ENCODE peak calls at places on chromosomes 13 and 19, in seven cellular contexts. W is K562, H is omental fat pad, C is esophagus squamous epithelium, X is kidney epithelial cell, R is adrenal gland, D is neural crest cell. I is an unnamed sample.

GRCh38 chr19:17138937-17139598 is 63.5 kb downstream of the MYO9B start:
- DNase-seq in D (no peak), X (no peak), W (no peak), R (peak), H (no peak), C (no peak), I (peak)

GRCh38 chr13:75715598-75716523 is 79.7 kb downstream of the LMO7 start:
- DNase-seq in R (no peak), W (no peak), H (no peak), X (no peak), D (no peak), C (no peak), I (no peak)

GRCh38 chr13:59111711-59112110 is 1052.0 kb downstream of the DIAPH3 start:
- DNase-seq in C (no peak), W (no peak), H (no peak), X (peak), D (no peak), R (no peak), I (no peak)

GRCh38 chr19:19849056-19849455 is 16.6 kb upstream of the ZNF253 start:
- DNase-seq in D (no peak), C (no peak), H (no peak), W (no peak), X (no peak), R (no peak), I (no peak)

GRCh38 chr13:41565221-41565620 is 107.9 kb downstream of the RGCC start:
- DNase-seq in X (peak), W (no peak), R (no peak), H (no peak), D (no peak), C (no peak), I (no peak)

GRCh38 chr19:58304255-58304654 is 922 bp upstream of the ERVK3-1 start:
- DNase-seq in W (peak), C (no peak), R (no peak), D (no peak), H (no peak), X (no peak), I (no peak)

GRCh38 chr13:94674609-94675348 is 37.6 kb downstream of the SOX21 start:
- DNase-seq in C (no peak), D (peak), H (peak), X (peak), R (peak), W (peak), I (no peak)

GRCh38 chr13:43016226-43016625 is 7.2 kb upstream of the DNAJC15 start:
- DNase-seq in C (no peak), D (no peak), H (no peak), R (no peak), W (no peak), X (no peak), I (no peak)

GRCh38 chr19:44260343-44260681 is 626 bp downstream of the ZNF233 start:
- DNase-seq in X (no peak), W (no peak), R (no peak), H (no peak), D (no peak), C (no peak), I (no peak)

GRCh38 chr19:57903298-57904174 is 12.9 kb downstream of the ZNF417 start:
- DNase-seq in W (no peak), C (no peak), D (no peak), H (no peak), R (no peak), X (no peak), I (no peak)

GRCh38 chr13:42617262-42617661 is 43.3 kb downstream of the TNFSF11 start:
- DNase-seq in R (no peak), C (no peak), X (no peak), W (no peak), H (no peak), D (no peak), I (no peak)

GRCh38 chr13:62243146-62243545 is 827.5 kb upstream of the PCDH20 start:
- DNase-seq in X (no peak), C (no peak), D (no peak), H (no peak), W (no peak), R (no peak), I (no peak)

GRCh38 chr19:51365211-51366049 is 758 bp downstream of the ETFB start:
- DNase-seq in C (no peak), H (no peak), X (no peak), R (peak), D (no peak), W (peak), I (no peak)

GRCh38 chr13:37621811-37622361 is 23.3 kb upstream of the POSTN start:
- DNase-seq in C (no peak), H (peak), X (no peak), W (no peak), D (no peak), R (peak), I (no peak)

GRCh38 chr13:111216166-111216960 is 101.3 kb downstream of the ARHGEF7 start:
- DNase-seq in W (peak), C (no peak), H (no peak), D (no peak), R (peak), X (no peak), I (no peak)

GRCh38 chr19:50003810-50004419 is 21.3 kb downstream of the VRK3 start:
- DNase-seq in H (no peak), W (peak), R (peak), X (peak), C (no peak), D (no peak), I (peak)

GRCh38 chr19:11496391-11497163 is 9.1 kb downstream of the ZNF653 start:
- DNase-seq in D (peak), C (no peak), R (peak), X (no peak), W (peak), H (peak), I (peak)

GRCh38 chr13:94708031-94708571 is 4.2 kb downstream of the SOX21 start:
- DNase-seq in D (peak), C (no peak), R (no peak), X (no peak), H (no peak), W (no peak), I (no peak)

GRCh38 chr13:44013666-44014291 is 134.1 kb downstream of the LACC1 start:
- DNase-seq in R (no peak), X (peak), C (no peak), D (no peak), W (no peak), H (no peak), I (no peak)

GRCh38 chr13:38530492-38530891 is 156.4 kb upstream of the FREM2 start:
- DNase-seq in R (no peak), D (no peak), H (no peak), X (no peak), W (no peak), C (no peak), I (no peak)

GRCh38 chr19:4029247-4029614 is 21.7 kb downstream of the PIAS4 start:
- DNase-seq in H (no peak), R (no peak), X (no peak), D (no peak), C (no peak), W (no peak), I (no peak)
- TF ChIP-seq CTCF in H (no peak), R (no peak), X (no peak), D (no peak), C (no peak), W (no peak), I (no peak)

GRCh38 chr13:73417012-73417615 is 358.3 kb downstream of the KLF5 start:
- DNase-seq in D (no peak), H (no peak), W (no peak), X (no peak), R (no peak), C (no peak), I (no peak)
- TF ChIP-seq CTCF in D (peak), H (no peak), W (peak), X (peak), R (no peak), C (no peak), I (no peak)

GRCh38 chr19:41431426-41432386 is 4.5 kb upstream of the B3GNT8 start:
- DNase-seq in H (no peak), R (peak), D (no peak), W (no peak), X (no peak), C (no peak), I (no peak)
- TF ChIP-seq CTCF in H (no peak), R (peak), D (no peak), W (peak), X (peak), C (peak), I (no peak)

GRCh38 chr19:8358948-8359347 is 5.0 kb upstream of the ANGPTL4 start:
- DNase-seq in C (no peak), H (no peak), D (no peak), W (no peak), X (no peak), R (no peak), I (no peak)

GRCh38 chr19:8352134-8352827 is 9.2 kb upstream of the KANK3 start:
- DNase-seq in R (peak), W (no peak), C (no peak), X (no peak), H (no peak), D (no peak), I (no peak)

GRCh38 chr19:8360196-8360595 is 3.8 kb upstream of the ANGPTL4 start:
- DNase-seq in W (no peak), D (no peak), C (no peak), R (no peak), X (no peak), H (no peak), I (no peak)

GRCh38 chr19:8357007-8357521 is 6.9 kb upstream of the ANGPTL4 start:
- DNase-seq in C (no peak), W (no peak), H (no peak), R (no peak), D (no peak), X (no peak), I (no peak)

DNA sequence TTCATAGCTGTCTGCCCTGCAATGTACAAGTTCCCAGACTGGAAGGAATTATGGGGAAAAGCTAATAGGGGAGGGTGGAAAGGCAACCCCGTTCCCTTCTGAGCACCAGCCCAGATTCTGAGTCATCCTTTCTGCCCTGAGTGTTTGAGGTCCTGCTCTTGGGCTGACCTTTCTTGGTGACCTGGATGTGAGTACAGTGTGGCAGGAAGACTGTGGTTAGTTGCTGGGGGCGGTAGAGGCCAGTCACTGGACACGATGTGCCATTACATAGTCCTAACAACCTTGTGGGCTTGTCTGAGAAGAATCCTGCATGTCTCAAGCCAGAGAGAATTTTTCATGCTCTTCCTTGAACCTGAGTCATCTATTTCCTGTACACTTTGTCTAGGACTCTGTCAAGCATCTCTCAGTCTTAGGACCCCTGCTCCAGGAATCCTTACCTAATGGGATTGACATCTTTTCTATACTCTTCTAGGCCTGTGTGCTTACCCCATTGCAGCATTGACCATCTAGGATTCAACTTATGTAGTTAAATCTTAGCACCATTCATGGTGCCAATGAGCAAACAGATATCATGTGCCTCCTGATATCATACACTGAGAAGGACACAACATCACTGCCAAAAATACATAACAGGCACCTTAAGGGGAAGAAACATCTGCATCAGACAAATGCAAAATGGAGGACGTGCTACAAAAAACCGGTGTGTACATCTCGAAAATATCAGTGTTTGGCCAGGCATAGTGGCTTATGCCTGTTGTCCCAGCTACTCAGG is 8.1 kb upstream of the ANGPTL4 start:
- DNase-seq in C (no peak), W (peak), X (peak), H (peak), D (no peak), R (peak), I (peak)
- TF ChIP-seq CTCF in C (no peak), W (peak), X (peak), H (no peak), D (no peak), R (no peak), I (no peak)

DNA sequence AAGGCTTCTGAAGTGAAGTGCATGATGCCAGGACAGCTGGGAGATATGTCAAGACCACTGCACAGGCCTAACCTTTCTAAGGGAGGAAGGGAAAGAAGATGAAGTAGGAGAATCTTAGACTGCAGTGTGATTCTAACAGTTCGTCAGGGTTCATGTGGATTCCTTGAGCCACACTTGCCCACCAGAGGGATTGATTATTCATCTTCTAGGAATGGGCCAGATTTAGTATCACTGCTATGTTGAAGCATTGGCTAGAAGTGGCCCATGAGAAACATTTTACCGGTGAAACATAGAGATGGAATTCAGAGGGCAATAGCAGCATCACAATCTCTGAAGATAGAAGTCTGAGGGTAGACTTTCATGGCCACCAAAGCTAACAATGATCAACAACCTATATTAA is 550.8 kb upstream of the SLITRK1 start:
- DNase-seq in D (no peak), W (no peak), H (no peak), X (peak), C (no peak), R (no peak), I (no peak)
- TF ChIP-seq CTCF in D (no peak), W (no peak), H (no peak), X (no peak), C (no peak), R (no peak), I (no peak)

GRCh38 chr19:46928951-46929350 is 68.2 kb downstream of the ARHGAP35 start:
- DNase-seq in X (no peak), W (no peak), D (no peak), R (no peak), C (no peak), H (no peak), I (no peak)
- TF ChIP-seq CTCF in X (peak), W (no peak), D (no peak), R (no peak), C (no peak), H (no peak), I (no peak)

GRCh38 chr19:3808420-3809143 is 22.4 kb upstream of the MATK start:
- DNase-seq in C (no peak), W (no peak), R (no peak), X (no peak), D (no peak), H (no peak), I (no peak)
- TF ChIP-seq CTCF in C (no peak), W (no peak), R (no peak), X (no peak), D (no peak), H (no peak), I (no peak)

GRCh38 chr19:42323473-42323851 is 2.0 kb upstream of the MEGF8 start:
- DNase-seq in C (no peak), X (no peak), D (no peak), W (no peak), R (no peak), H (no peak), I (no peak)

GRCh38 chr19:42325308-42325895 is at the start of gene MEGF8:
- DNase-seq in R (peak), X (peak), C (peak), W (peak), H (peak), D (peak), I (peak)

GRCh38 chr19:42324655-42325307 is 654 bp upstream of the MEGF8 start:
- DNase-seq in C (no peak), R (no peak), H (no peak), D (no peak), W (no peak), X (no peak), I (no peak)

GRCh38 chr19:42322305-42322704 is 3.1 kb upstream of the MEGF8 start:
- DNase-seq in R (no peak), H (no peak), C (no peak), D (no peak), X (no peak), W (no peak), I (no peak)

DNA sequence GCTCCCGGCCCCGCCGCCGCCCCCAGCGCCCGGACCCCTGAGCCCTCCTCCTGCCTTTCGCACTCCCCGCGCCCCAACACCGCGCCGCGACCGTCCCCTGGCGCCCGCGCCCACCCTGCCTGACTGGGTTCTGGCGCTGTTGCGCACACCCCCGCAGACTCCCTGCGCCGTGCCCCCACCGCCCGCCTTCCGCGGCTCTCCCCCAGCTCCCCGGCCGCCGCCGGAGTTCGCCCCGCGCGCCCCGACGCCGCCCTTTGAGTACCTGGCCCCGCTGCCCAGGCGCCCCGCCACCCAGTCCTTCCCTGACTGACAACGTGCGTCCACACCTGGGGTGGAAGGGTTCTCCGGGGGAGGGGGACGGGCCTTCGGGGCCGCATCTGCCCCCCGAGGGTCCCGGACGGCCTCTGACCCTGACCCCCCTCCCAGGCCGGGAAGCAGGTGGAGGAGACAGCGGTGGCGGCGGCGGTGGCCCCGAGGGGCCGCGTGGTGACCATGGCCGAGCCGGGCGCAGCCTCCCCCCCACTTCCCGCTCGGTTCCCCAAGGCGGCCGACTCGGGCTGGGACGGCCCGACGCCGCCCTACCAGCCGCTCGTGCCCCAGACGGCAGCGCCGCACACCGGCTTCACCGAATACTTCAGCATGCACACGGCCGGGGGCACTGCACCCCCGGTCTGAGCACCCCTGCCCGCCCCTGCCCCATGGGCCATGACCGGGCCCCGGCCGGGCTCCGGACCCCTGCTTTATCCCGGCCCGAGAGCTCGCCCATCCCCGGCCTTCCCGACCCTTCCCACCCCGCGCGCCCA is 1.4 kb upstream of the MEGF8 start:
- DNase-seq in H (no peak), D (no peak), X (no peak), C (no peak), W (no peak), R (peak), I (no peak)
- TF ChIP-seq CTCF in H (no peak), D (no peak), X (peak), C (no peak), W (no peak), R (no peak), I (no peak)

GRCh38 chr19:38769635-38770211 is 3.6 kb downstream of the LGALS7 start:
- DNase-seq in R (peak), H (peak), D (peak), X (no peak), C (peak), W (peak), I (peak)
- TF ChIP-seq CTCF in R (peak), H (peak), D (peak), X (peak), C (peak), W (peak), I (peak)

I was measured in thoracic aorta.